ENCODE peak calls at places on chromosomes 13 and 19, in nine cellular contexts. W, B, V, P, K, T, C, X and Y are unnamed samples.

GRCh38 chr13:113981611-113982295 is 7.9 kb upstream of the C13orf46 start:
- DNase-seq in W (no peak), B (no peak), V (no peak), P (no peak), K (no peak), T (no peak), C (no peak), X (no peak), Y (no peak)

GRCh38 chr19:55257461-55258411 is 1.1 kb downstream of the PPP6R1 start:
- DNase-seq in W (no peak), B (no peak), V (no peak), P (no peak), K (peak), T (peak), C (peak), X (no peak), Y (peak)

GRCh38 chr13:44007451-44007850 is 127.7 kb downstream of the LACC1 start:
- DNase-seq in W (no peak), B (no peak), V (no peak), P (no peak), K (no peak), T (no peak), C (no peak), X (no peak), Y (no peak)

GRCh38 chr19:18496980-18497256 is 25.0 kb downstream of the ELL start:
- DNase-seq in W (no peak), B (no peak), V (no peak), P (no peak), K (no peak), T (peak), C (no peak), X (no peak), Y (no peak)

GRCh38 chr19:1720237-1720636 is 33.1 kb upstream of the ONECUT3 start:
- DNase-seq in W (no peak), B (no peak), V (no peak), P (no peak), K (no peak), T (no peak), C (no peak), X (no peak), Y (no peak)

GRCh38 chr19:58562126-58563033 is 4.0 kb upstream of the UBE2M start:
- DNase-seq in W (no peak), B (no peak), V (no peak), P (no peak), K (peak), T (peak), C (peak), X (no peak), Y (no peak)

GRCh38 chr13:32297206-32297605 is 18.0 kb downstream of the ZAR1L start:
- DNase-seq in W (no peak), B (no peak), V (no peak), P (no peak), K (no peak), T (no peak), C (no peak), X (no peak), Y (no peak)

GRCh38 chr19:58568731-58569130 is 4.4 kb downstream of the MZF1 start:
- DNase-seq in W (no peak), B (no peak), V (no peak), P (no peak), K (no peak), T (no peak), C (no peak), X (no peak), Y (no peak)

GRCh38 chr19:55693336-55693974 is 18.4 kb downstream of the EPN1 start:
- DNase-seq in W (no peak), B (no peak), V (no peak), P (no peak), K (no peak), T (no peak), C (no peak), X (no peak), Y (no peak)

GRCh38 chr19:9881720-9882119 is 46.6 kb downstream of the PIN1 start:
- DNase-seq in W (no peak), B (no peak), V (no peak), P (no peak), K (no peak), T (peak), C (no peak), X (no peak), Y (no peak)

GRCh38 chr19:49641688-49642487 is at the start of gene SCAF1:
- DNase-seq in W (peak), B (peak), V (peak), P (peak), K (peak), T (peak), C (peak), X (peak), Y (peak)

GRCh38 chr19:10640361-10640760 is 13.8 kb upstream of the ILF3 start:
- DNase-seq in W (no peak), B (no peak), V (no peak), P (no peak), K (no peak), T (no peak), C (no peak), X (no peak), Y (no peak)

GRCh38 chr19:10404888-10405808 is 1.8 kb upstream of the CDC37 start:
- DNase-seq in W (no peak), B (no peak), V (no peak), P (peak), K (no peak), T (no peak), C (no peak), X (no peak), Y (no peak)

GRCh38 chr13:41565221-41565620 is 107.9 kb downstream of the RGCC start:
- DNase-seq in W (no peak), B (no peak), V (no peak), P (no peak), K (peak), T (peak), C (no peak), X (no peak), Y (no peak)

GRCh38 chr13:46831588-46832194 is 34.7 kb upstream of the ESD start:
- DNase-seq in W (no peak), B (no peak), V (no peak), P (peak), K (peak), T (peak), C (peak), X (no peak), Y (peak)

GRCh38 chr19:56142087-56142787 is 1.1 kb downstream of the ZNF444 start:
- DNase-seq in W (no peak), B (no peak), V (no peak), P (no peak), K (no peak), T (peak), C (no peak), X (no peak), Y (no peak)

GRCh38 chr19:49862411-49863253 is 4.7 kb downstream of the PNKP start:
- DNase-seq in W (no peak), B (no peak), V (no peak), P (no peak), K (no peak), T (no peak), C (peak), X (no peak), Y (peak)

GRCh38 chr19:11138659-11139526 is 16.7 kb downstream of the SPC24 start:
- DNase-seq in W (no peak), B (peak), V (no peak), P (no peak), K (peak), T (peak), C (peak), X (no peak), Y (no peak)

GRCh38 chr13:71864094-71864980 is 2.7 kb downstream of the DACH1 start:
- DNase-seq in W (no peak), B (no peak), V (no peak), P (no peak), K (peak), T (peak), C (peak), X (no peak), Y (peak)

GRCh38 chr13:24023073-24023472 is 125.8 kb upstream of the C1QTNF9B start:
- DNase-seq in W (no peak), B (no peak), V (no peak), P (no peak), K (no peak), T (no peak), C (no peak), X (no peak), Y (no peak)

GRCh38 chr19:5881543-5882299 is 11.4 kb upstream of the FUT5 start:
- DNase-seq in W (no peak), B (no peak), V (no peak), P (no peak), K (no peak), T (no peak), C (no peak), X (no peak), Y (no peak)